ENCODE peak calls at places on chromosome 12, in eight cellular contexts. U, S, L, J, F, I, R and X are unnamed samples.

GRCh38 chr12:49515266-49515665 is 23.6 kb upstream of the KCNH3 start:
- DNase-seq in U (peak; percentile 73), S (no peak), L (no peak), J (peak; percentile 34), F (peak; percentile 47), I (no peak), R (no peak), X (peak; percentile 65)

GRCh38 chr12:131831635-131832041 is 3.4 kb downstream of the MMP17 start:
- DNase-seq in U (no peak), S (no peak), L (no peak), J (no peak), F (no peak), I (no peak), R (peak; percentile 85), X (peak; percentile 60)

GRCh38 chr12:68356060-68356748 is 24.0 kb upstream of the MDM1 start:
- DNase-seq in U (no peak), S (no peak), L (no peak), J (no peak), F (no peak), I (no peak), R (no peak), X (no peak)

GRCh38 chr12:125530876-125531275 is 465.6 kb downstream of the AACS start:
- DNase-seq in U (no peak), S (no peak), L (no peak), J (no peak), F (no peak), I (no peak), R (no peak), X (no peak)

GRCh38 chr12:25958254-25959068 is at the start of gene RASSF8:
- DNase-seq in U (peak; percentile 45), S (peak; percentile 74), L (no peak), J (peak; percentile 82), F (peak; percentile 53), I (peak; percentile 93), R (peak; percentile 91), X (no peak)

GRCh38 chr12:34605955-34606748 is 583.9 kb downstream of the ALG10 start:
- DNase-seq in U (no peak), S (no peak), L (no peak), J (peak; percentile 6), F (no peak), I (no peak), R (no peak), X (no peak)

GRCh38 chr12:102390068-102390467 is 90.3 kb downstream of the IGF1 start:
- DNase-seq in U (no peak), S (no peak), L (no peak), J (no peak), F (no peak), I (no peak), R (no peak), X (no peak)

GRCh38 chr12:56804169-56804568 is 41.0 kb downstream of the HSD17B6 start:
- DNase-seq in U (no peak), S (no peak), L (no peak), J (no peak), F (no peak), I (no peak), R (no peak), X (no peak)

GRCh38 chr12:131830335-131831020 is 2.3 kb downstream of the MMP17 start:
- DNase-seq in U (peak; percentile 28), S (peak; percentile 59), L (peak; percentile 23), J (peak; percentile 72), F (peak; percentile 58), I (peak; percentile 80), R (peak; percentile 96), X (peak; percentile 57)

GRCh38 chr12:101642115-101643067 is 47.6 kb downstream of the MYBPC1 start:
- DNase-seq in U (no peak), S (peak; percentile 79), L (no peak), J (peak; percentile 25), F (no peak), I (peak; percentile 30), R (no peak), X (no peak)

DNA sequence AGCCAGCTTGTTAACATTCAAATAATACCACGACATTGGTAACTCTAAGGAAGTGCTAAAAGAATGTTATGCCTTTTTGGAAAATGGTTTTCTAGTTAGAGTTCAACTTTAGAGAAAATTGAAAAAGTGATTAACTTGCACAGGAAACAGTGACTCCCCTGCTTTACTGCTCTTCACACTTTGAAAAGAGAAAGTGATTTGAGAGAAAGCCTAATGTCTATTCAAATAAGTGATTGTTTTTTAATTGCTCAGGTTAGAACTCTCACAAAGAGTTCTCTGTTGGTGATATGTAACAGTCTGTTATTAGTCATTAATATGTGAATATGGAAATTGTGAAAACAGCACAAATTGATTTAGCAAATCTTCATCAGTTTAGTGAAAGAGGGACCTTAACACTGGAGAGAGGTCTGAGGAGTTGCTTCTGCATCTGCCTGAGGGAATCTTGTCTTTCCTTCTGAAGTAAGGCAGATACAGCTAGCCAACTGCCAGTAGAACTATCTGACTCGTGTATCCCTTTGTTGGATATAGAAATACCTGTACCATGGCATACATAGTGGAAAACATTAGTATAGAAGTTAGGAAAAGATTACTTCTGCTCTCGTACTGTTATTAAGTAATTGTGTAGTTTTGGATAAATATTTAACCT is 25.5 kb downstream of the ATF7IP start:
- DNase-seq in U (no peak), S (no peak), L (peak; percentile 45), J (no peak), F (no peak), I (no peak), R (no peak), X (no peak)
- H3K4me3 ChIP-seq in U (no peak overlapping the region), S (no peak overlapping the region), L (peak overlapping the region; percentile 21), J (no peak overlapping the region), F (no peak overlapping the region), I (no peak overlapping the region), R (no peak overlapping the region), X (no peak overlapping the region)

GRCh38 chr12:124390442-124391116 is 95.7 kb downstream of the RFLNA start:
- DNase-seq in U (no peak), S (no peak), L (no peak), J (peak; percentile 68), F (peak; percentile 77), I (no peak), R (peak; percentile 93), X (no peak)

GRCh38 chr12:124387510-124387855 is 92.6 kb downstream of the RFLNA start:
- DNase-seq in U (no peak), S (peak; percentile 86), L (no peak), J (peak; percentile 70), F (no peak), I (no peak), R (no peak), X (no peak)

GRCh38 chr12:124389537-124390441 is 94.9 kb downstream of the RFLNA start:
- DNase-seq in U (no peak), S (no peak), L (no peak), J (no peak), F (no peak), I (no peak), R (no peak), X (no peak)

GRCh38 chr12:124388038-124388676 is 93.3 kb downstream of the RFLNA start:
- DNase-seq in U (no peak), S (no peak), L (no peak), J (no peak), F (no peak), I (no peak), R (no peak), X (no peak)

DNA sequence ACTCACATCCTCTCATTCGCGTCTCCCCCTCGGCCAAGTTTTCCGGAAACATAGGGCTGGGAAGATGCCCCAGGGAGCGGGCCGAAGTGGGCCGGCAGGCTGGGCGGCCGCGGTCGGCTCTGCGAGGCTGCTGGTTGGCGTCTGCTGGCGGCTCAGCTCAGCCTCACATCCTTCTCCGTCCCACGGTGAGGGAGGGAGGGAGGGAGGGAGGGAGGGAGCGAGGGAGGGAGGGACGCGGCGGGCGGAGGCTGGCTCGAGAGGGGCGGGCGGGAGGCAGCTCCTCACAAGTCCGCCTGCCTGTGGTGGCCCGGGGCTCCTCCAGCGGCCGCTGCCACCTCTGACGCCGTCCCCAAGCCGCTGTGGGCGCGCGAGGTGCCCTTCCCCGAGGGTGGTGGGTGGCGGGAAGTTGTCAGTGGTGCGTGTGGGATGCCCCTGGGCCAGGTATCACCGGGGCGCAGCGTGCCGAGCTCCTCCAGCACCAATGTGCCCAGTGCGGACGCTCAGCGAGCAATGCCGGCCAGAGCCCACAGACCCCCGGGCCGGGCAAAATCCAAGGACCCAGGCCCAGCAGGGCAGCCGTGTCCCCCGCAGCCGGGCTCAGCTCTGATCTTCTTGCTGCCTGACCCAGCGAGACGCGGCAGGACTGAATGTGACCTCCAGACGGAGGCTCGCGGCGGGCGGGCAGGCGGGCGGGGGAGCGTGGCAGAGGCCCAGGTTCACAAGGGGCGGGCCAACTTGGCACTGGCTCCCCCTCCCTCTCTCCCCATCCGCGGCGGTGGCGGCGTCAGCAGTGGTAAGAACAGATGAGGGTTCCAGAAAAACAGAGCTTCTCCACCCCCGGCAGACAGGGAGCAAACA is 94.0 kb downstream of the RFLNA start:
- DNase-seq in U (no peak), S (peak; percentile 93), L (peak; percentile 69), J (peak; percentile 92), F (peak; percentile 74), I (peak; percentile 84), R (peak; percentile 98), X (peak; percentile 78)
- H3K4me3 ChIP-seq in U (peak overlapping the region; percentile 73), S (peak overlapping the region; percentile 59), L (no peak overlapping the region), J (peak overlapping the region; percentile 40), F (peak overlapping the region; percentile 79), I (peak overlapping the region; percentile 9), R (peak overlapping the region; percentile 25), X (peak overlapping the region; percentile 85)

DNA sequence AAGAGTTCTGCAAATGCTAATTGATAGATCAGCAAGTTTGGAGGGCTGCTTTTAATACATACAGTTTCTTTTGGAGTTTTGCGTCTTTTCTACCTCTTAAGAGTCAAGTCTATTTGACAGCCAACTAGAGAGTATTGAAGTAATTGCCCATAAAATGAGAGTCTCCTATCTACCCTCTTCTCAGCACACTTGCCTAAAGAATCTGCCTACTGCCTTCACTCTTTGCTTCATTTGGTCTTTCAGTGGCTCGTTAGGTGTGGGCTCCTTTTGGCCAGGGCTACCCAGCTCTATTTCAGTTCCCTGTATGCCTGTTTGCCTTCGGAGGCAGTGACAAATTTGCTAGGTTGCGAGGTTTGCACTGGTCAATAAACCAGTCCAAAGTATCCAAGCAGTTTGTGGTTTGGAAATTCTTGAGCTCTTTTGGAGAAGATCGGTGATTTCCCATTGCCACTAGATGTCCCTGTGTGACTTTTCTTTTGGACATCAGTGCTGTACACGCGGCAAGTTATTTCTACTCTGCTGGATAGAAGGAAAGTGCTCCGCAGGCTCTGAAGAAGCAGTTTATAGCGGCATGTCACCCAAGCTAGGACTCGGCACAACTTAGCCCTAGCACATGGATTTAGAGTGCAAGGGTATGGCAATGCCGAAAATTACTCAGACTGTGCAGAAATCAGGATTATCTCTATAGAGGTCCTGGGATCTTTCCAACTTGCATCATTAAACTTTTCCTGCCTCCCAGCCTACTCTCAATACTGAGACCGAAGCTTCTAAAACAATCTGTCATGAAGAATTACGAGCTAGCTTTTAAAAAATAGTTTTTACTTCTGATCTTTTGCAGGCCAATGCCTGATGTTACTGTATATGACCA is 38.6 kb downstream of the MGST1 start:
- DNase-seq in U (peak; percentile 61), S (peak; percentile 54), L (no peak), J (peak; percentile 28), F (peak; percentile 21), I (peak; percentile 77), R (no peak), X (peak; percentile 31)
- H3K4me3 ChIP-seq in U (no peak overlapping the region), S (no peak overlapping the region), L (no peak overlapping the region), J (no peak overlapping the region), F (no peak overlapping the region), I (no peak overlapping the region), R (no peak overlapping the region), X (no peak overlapping the region)

GRCh38 chr12:30696486-30696885 is 817 bp upstream of the IPO8 start:
- DNase-seq in U (no peak), S (peak; percentile 12), L (no peak), J (no peak), F (no peak), I (no peak), R (no peak), X (no peak)
- H3K4me3 ChIP-seq in U (no peak overlapping the region), S (no peak overlapping the region), L (peak overlapping the region; percentile 86), J (no peak overlapping the region), F (peak overlapping the region; percentile 87), I (peak overlapping the region; percentile 83), R (no peak overlapping the region), X (peak overlapping the region; percentile 98)